ENCODE peak calls at places on chromosomes 11 and 22, in ten cellular contexts. One of them, this sample, is unnamed.
A peak's percentile ranks its signal among the peaks of the same experiment; 100 is the strongest.

GRCh38 chr11:116853461-116854073 is 16.1 kb upstream of the APOA1 start:
- DNase-seq in upper lobe of left lung: no peak
- DNase-seq in HepG2: no peak
- DNase-seq in transverse colon: peak; percentile 48
- DNase-seq in HCT116: peak; percentile 34
- DNase-seq in stomach: peak; percentile 53
- DNase-seq in spleen: no peak
- DNase-seq in H1: no peak
- DNase-seq in sigmoid colon: no peak
- DNase-seq in suprapubic skin: no peak
- DNase-seq in this sample: no peak

GRCh38 chr11:16607675-16608644 is 130.5 kb upstream of the C11orf58 start:
- DNase-seq in upper lobe of left lung: no peak
- DNase-seq in HepG2: no peak
- DNase-seq in transverse colon: peak; percentile 39
- DNase-seq in HCT116: no peak
- DNase-seq in stomach: peak; percentile 38
- DNase-seq in spleen: peak; percentile 71
- DNase-seq in H1: no peak
- DNase-seq in sigmoid colon: peak; percentile 77
- DNase-seq in suprapubic skin: no peak
- DNase-seq in this sample: peak; percentile 69

GRCh38 chr11:42901084-42901483 is 410.7 kb upstream of the API5 start:
- DNase-seq in upper lobe of left lung: no peak
- DNase-seq in HepG2: no peak
- DNase-seq in transverse colon: no peak
- DNase-seq in HCT116: no peak
- DNase-seq in stomach: no peak
- DNase-seq in spleen: no peak
- DNase-seq in H1: no peak
- DNase-seq in sigmoid colon: no peak
- DNase-seq in suprapubic skin: no peak
- DNase-seq in this sample: no peak

GRCh38 chr11:3880724-3881123 is 25.3 kb downstream of the STIM1 start:
- DNase-seq in upper lobe of left lung: no peak
- DNase-seq in HepG2: peak; percentile 65
- DNase-seq in transverse colon: no peak
- DNase-seq in HCT116: no peak
- DNase-seq in stomach: no peak
- DNase-seq in spleen: no peak
- DNase-seq in H1: no peak
- DNase-seq in sigmoid colon: no peak
- DNase-seq in suprapubic skin: no peak
- DNase-seq in this sample: no peak

GRCh38 chr11:46905806-46906205 is 12.5 kb downstream of the LRP4 start:
- DNase-seq in upper lobe of left lung: no peak
- DNase-seq in HepG2: no peak
- DNase-seq in transverse colon: no peak
- DNase-seq in HCT116: no peak
- DNase-seq in stomach: no peak
- DNase-seq in spleen: no peak
- DNase-seq in H1: no peak
- DNase-seq in sigmoid colon: no peak
- DNase-seq in suprapubic skin: no peak
- DNase-seq in this sample: no peak

GRCh38 chr22:33057363-33057995 is 702 bp downstream of the SYN3 start:
- DNase-seq in upper lobe of left lung: no peak
- DNase-seq in HepG2: no peak
- DNase-seq in transverse colon: no peak
- DNase-seq in HCT116: no peak
- DNase-seq in stomach: no peak
- DNase-seq in spleen: no peak
- DNase-seq in H1: no peak
- DNase-seq in sigmoid colon: no peak
- DNase-seq in suprapubic skin: no peak
- DNase-seq in this sample: no peak

GRCh38 chr22:19900707-19901436 is 40.7 kb upstream of the COMT start:
- DNase-seq in upper lobe of left lung: no peak
- DNase-seq in HepG2: no peak
- DNase-seq in transverse colon: peak; percentile 75
- DNase-seq in HCT116: no peak
- DNase-seq in stomach: no peak
- DNase-seq in spleen: no peak
- DNase-seq in H1: no peak
- DNase-seq in sigmoid colon: no peak
- DNase-seq in suprapubic skin: no peak
- DNase-seq in this sample: no peak

GRCh38 chr22:41758231-41758630 is 42.2 kb upstream of the CCDC134 start:
- DNase-seq in upper lobe of left lung: no peak
- DNase-seq in HepG2: no peak
- DNase-seq in transverse colon: no peak
- DNase-seq in HCT116: no peak
- DNase-seq in stomach: no peak
- DNase-seq in spleen: no peak
- DNase-seq in H1: no peak
- DNase-seq in sigmoid colon: no peak
- DNase-seq in suprapubic skin: no peak
- DNase-seq in this sample: no peak

GRCh38 chr11:125959931-125960330 is 14.1 kb downstream of the VSIG10L2 start:
- DNase-seq in upper lobe of left lung: no peak
- DNase-seq in HepG2: no peak
- DNase-seq in transverse colon: no peak
- DNase-seq in HCT116: no peak
- DNase-seq in stomach: no peak
- DNase-seq in spleen: no peak
- DNase-seq in H1: no peak
- DNase-seq in sigmoid colon: no peak
- DNase-seq in suprapubic skin: no peak
- DNase-seq in this sample: no peak

GRCh38 chr11:125957623-125958330 is 11.9 kb downstream of the VSIG10L2 start:
- DNase-seq in upper lobe of left lung: no peak
- DNase-seq in HepG2: no peak
- DNase-seq in transverse colon: no peak
- DNase-seq in HCT116: no peak
- DNase-seq in stomach: no peak
- DNase-seq in spleen: no peak
- DNase-seq in H1: no peak
- DNase-seq in sigmoid colon: no peak
- DNase-seq in suprapubic skin: no peak
- DNase-seq in this sample: no peak

GRCh38 chr11:125960771-125961170 is 14.9 kb downstream of the VSIG10L2 start:
- DNase-seq in upper lobe of left lung: no peak
- DNase-seq in HepG2: no peak
- DNase-seq in transverse colon: no peak
- DNase-seq in HCT116: no peak
- DNase-seq in stomach: no peak
- DNase-seq in spleen: no peak
- DNase-seq in H1: no peak
- DNase-seq in sigmoid colon: no peak
- DNase-seq in suprapubic skin: no peak
- DNase-seq in this sample: no peak

GRCh38 chr11:125956371-125956770 is 10.5 kb downstream of the VSIG10L2 start:
- DNase-seq in upper lobe of left lung: no peak
- DNase-seq in HepG2: no peak
- DNase-seq in transverse colon: no peak
- DNase-seq in HCT116: no peak
- DNase-seq in stomach: no peak
- DNase-seq in spleen: peak; percentile 60
- DNase-seq in H1: no peak
- DNase-seq in sigmoid colon: peak; percentile 85
- DNase-seq in suprapubic skin: no peak
- DNase-seq in this sample: no peak

DNA sequence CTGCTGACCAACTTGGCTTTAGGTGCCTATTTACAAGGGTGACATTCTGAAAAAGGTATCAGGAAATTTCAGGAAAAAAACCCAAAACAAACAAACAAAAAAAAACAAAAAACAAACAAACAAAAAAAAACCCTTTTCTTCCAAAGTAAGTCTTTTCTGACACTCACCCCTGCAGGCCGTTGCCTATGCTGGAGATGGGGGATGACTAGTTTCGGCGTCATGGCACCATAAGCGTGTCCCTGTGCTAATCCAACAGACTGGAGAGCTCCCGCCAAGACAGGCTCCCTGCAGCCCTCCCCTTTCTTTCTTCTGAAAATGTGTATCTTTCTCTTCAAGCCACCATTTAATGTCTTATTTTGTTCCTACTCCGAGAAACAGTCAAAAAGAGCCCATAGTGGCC is 13.7 kb downstream of the VSIG10L2 start:
- DNase-seq in upper lobe of left lung: no peak
- DNase-seq in HepG2: no peak
- DNase-seq in transverse colon: no peak
- DNase-seq in HCT116: no peak
- DNase-seq in stomach: no peak
- DNase-seq in spleen: no peak
- DNase-seq in H1: no peak
- DNase-seq in sigmoid colon: no peak
- DNase-seq in suprapubic skin: no peak
- DNase-seq in this sample: no peak
- H3K36me3 ChIP-seq in upper lobe of left lung: no peaks in the 10 kb centered on the region
- H3K36me3 ChIP-seq in HepG2: no peaks in the 10 kb centered on the region
- H3K36me3 ChIP-seq in transverse colon: no peaks in the 10 kb centered on the region
- H3K36me3 ChIP-seq in HCT116: no peaks in the 10 kb centered on the region
- H3K36me3 ChIP-seq in stomach: peaks cover 27% of the 10 kb centered on the region
- H3K36me3 ChIP-seq in spleen: no peaks in the 10 kb centered on the region
- H3K36me3 ChIP-seq in H1: peaks cover 19% of the 10 kb centered on the region
- H3K36me3 ChIP-seq in sigmoid colon: peaks cover 15% of the 10 kb centered on the region
- H3K36me3 ChIP-seq in suprapubic skin: peaks cover 24% of the 10 kb centered on the region
- H3K36me3 ChIP-seq in this sample: no peaks in the 10 kb centered on the region

DNA sequence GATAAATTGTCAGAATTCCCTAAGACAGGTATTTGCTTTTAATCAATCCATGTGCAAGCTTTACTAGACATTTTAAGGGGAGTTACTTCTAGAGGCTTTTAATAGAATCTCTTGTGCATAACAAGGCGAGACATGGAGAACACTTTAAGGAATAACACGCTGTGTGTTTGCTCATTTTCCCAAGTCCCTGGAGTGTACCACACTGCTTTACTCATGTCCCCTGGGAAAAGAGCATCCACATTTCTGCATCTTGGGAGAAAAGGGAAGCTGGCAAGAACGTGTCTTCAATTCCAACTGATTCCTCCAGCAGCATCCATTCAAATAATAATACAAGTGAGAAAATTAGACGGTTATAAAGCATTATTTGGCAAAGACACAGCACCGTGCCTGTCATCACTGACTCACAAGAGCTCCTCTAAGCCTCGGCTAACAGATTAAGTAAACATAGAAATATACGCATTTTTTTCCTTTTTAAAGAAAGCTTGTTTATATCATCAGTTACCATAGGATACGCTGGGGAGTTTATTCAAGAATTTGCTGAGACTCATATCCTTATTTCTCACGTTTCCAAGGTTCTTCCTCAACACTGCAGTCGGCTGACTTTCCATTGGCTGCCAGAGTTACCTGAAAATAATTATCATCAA is 121.5 kb downstream of the CD44 start:
- DNase-seq in upper lobe of left lung: no peak
- DNase-seq in HepG2: no peak
- DNase-seq in transverse colon: no peak
- DNase-seq in HCT116: no peak
- DNase-seq in stomach: no peak
- DNase-seq in spleen: no peak
- DNase-seq in H1: no peak
- DNase-seq in sigmoid colon: no peak
- DNase-seq in suprapubic skin: no peak
- DNase-seq in this sample: no peak
- H3K4me3 ChIP-seq in upper lobe of left lung: no peak overlapping the region
- H3K4me3 ChIP-seq in HepG2: no peak overlapping the region
- H3K4me3 ChIP-seq in transverse colon: no peak overlapping the region
- H3K4me3 ChIP-seq in HCT116: no peak overlapping the region
- H3K4me3 ChIP-seq in stomach: no peak overlapping the region
- H3K4me3 ChIP-seq in spleen: no peak overlapping the region
- H3K4me3 ChIP-seq in H1: no peak overlapping the region
- H3K4me3 ChIP-seq in sigmoid colon: no peak overlapping the region
- H3K4me3 ChIP-seq in suprapubic skin: no peak overlapping the region
- H3K4me3 ChIP-seq in this sample: no peak overlapping the region

GRCh38 chr22:23834830-23835772 is 3.7 kb downstream of the DERL3 start:
- DNase-seq in upper lobe of left lung: no peak
- DNase-seq in HepG2: no peak
- DNase-seq in transverse colon: peak; percentile 8
- DNase-seq in HCT116: no peak
- DNase-seq in stomach: peak; percentile 64
- DNase-seq in spleen: peak; percentile 68
- DNase-seq in H1: no peak
- DNase-seq in sigmoid colon: peak; percentile 65
- DNase-seq in suprapubic skin: peak; percentile 72
- DNase-seq in this sample: no peak
- TF ChIP-seq POLR2AphosphoS5 in upper lobe of left lung: no peak
- TF ChIP-seq POLR2AphosphoS5 in HepG2: no peak
- TF ChIP-seq POLR2AphosphoS5 in transverse colon: no peak
- TF ChIP-seq POLR2AphosphoS5 in HCT116: no peak
- TF ChIP-seq POLR2AphosphoS5 in stomach: no peak
- TF ChIP-seq POLR2AphosphoS5 in spleen: no peak
- TF ChIP-seq POLR2AphosphoS5 in H1: no peak
- TF ChIP-seq POLR2AphosphoS5 in sigmoid colon: no peak
- TF ChIP-seq POLR2AphosphoS5 in suprapubic skin: no peak
- TF ChIP-seq POLR2AphosphoS5 in this sample: no peak

GRCh38 chr11:93735627-93736026 is 5.7 kb downstream of the TAF1D start:
- DNase-seq in upper lobe of left lung: no peak
- DNase-seq in HepG2: no peak
- DNase-seq in transverse colon: no peak
- DNase-seq in HCT116: no peak
- DNase-seq in stomach: no peak
- DNase-seq in spleen: no peak
- DNase-seq in H1: no peak
- DNase-seq in sigmoid colon: no peak
- DNase-seq in suprapubic skin: no peak
- DNase-seq in this sample: no peak
- H3K36me3 ChIP-seq in upper lobe of left lung: peaks cover 59% of the 10 kb centered on the region
- H3K36me3 ChIP-seq in HepG2: peaks cover 13% of the 10 kb centered on the region
- H3K36me3 ChIP-seq in transverse colon: peaks cover 60% of the 10 kb centered on the region
- H3K36me3 ChIP-seq in HCT116: peaks cover 99% of the 10 kb centered on the region
- H3K36me3 ChIP-seq in stomach: peaks cover 85% of the 10 kb centered on the region
- H3K36me3 ChIP-seq in spleen: peaks cover 84% of the 10 kb centered on the region
- H3K36me3 ChIP-seq in H1: peaks cover 100% of the 10 kb centered on the region
- H3K36me3 ChIP-seq in sigmoid colon: peaks cover 47% of the 10 kb centered on the region
- H3K36me3 ChIP-seq in suprapubic skin: peaks cover 77% of the 10 kb centered on the region
- H3K36me3 ChIP-seq in this sample: peaks cover 3% of the 10 kb centered on the region

This sample was measured in prostate gland.